ENCODE peak calls at places on chromosomes 5 and 9, in ten cellular contexts. F, L, Q, G, N, E, X, H, A and D are unnamed samples.

GRCh38 chr9:126690431-126691051 is 76.8 kb downstream of the LMX1B start:
- DNase-seq in X (no peak), H (peak), G (no peak), Q (no peak), F (no peak), E (no peak), L (no peak), N (peak), A (no peak), D (peak)

GRCh38 chr5:59358497-59358896 is 535.0 kb downstream of the PDE4D start:
- DNase-seq in L (no peak), A (no peak), Q (peak), F (no peak), G (no peak), H (peak), X (peak), E (no peak), N (no peak), D (no peak)

GRCh38 chr5:1472964-1473628 is 27.9 kb upstream of the SLC6A3 start:
- DNase-seq in H (no peak), A (no peak), E (no peak), N (no peak), F (no peak), X (no peak), G (no peak), Q (no peak), L (no peak), D (no peak)

GRCh38 chr9:82920154-82920553 is 142.8 kb downstream of the RASEF start:
- DNase-seq in H (no peak), F (no peak), L (no peak), X (no peak), A (no peak), G (no peak), Q (no peak), E (no peak), N (no peak), D (no peak)

GRCh38 chr9:82332018-82332773 is 343.6 kb downstream of the SPATA31D1 start:
- DNase-seq in X (peak), N (no peak), E (no peak), H (no peak), F (peak), G (no peak), A (no peak), L (no peak), Q (no peak), D (no peak)

GRCh38 chr9:15416880-15417279 is 5.8 kb upstream of the SNAPC3 start:
- DNase-seq in X (peak), L (peak), A (peak), H (peak), Q (no peak), E (no peak), F (no peak), N (peak), G (peak), D (peak)

GRCh38 chr5:5678909-5679308 is 256.4 kb downstream of the ICE1 start:
- DNase-seq in L (no peak), X (no peak), N (no peak), A (no peak), G (no peak), F (peak), E (no peak), H (no peak), Q (no peak), D (no peak)

GRCh38 chr5:154755361-154756202 is at the start of gene LARP1:
- DNase-seq in E (no peak), N (no peak), F (peak), Q (no peak), X (no peak), H (no peak), L (peak), A (no peak), G (peak), D (peak)

GRCh38 chr5:167442922-167443321 is 848.5 kb upstream of the WWC1 start:
- DNase-seq in A (no peak), H (no peak), X (peak), G (no peak), E (no peak), F (peak), L (no peak), N (no peak), Q (no peak), D (no peak)

GRCh38 chr9:18855636-18856035 is 177.4 kb downstream of the SAXO1 start:
- DNase-seq in E (no peak), N (no peak), G (no peak), H (no peak), A (no peak), F (no peak), L (no peak), X (no peak), Q (peak), D (no peak)

GRCh38 chr5:125348221-125348692 is 601.8 kb upstream of the ZNF608 start:
- DNase-seq in N (no peak), X (peak), E (no peak), L (no peak), H (no peak), A (peak), F (no peak), G (peak), Q (no peak), D (no peak)

GRCh38 chr9:122816163-122816867 is 12.1 kb downstream of the PDCL start:
- DNase-seq in A (no peak), X (peak), L (peak), Q (no peak), H (peak), G (peak), F (no peak), E (no peak), N (peak), D (no peak)

GRCh38 chr5:132257131-132258101 is at the start of gene PDLIM4:
- DNase-seq in F (no peak), A (no peak), G (no peak), Q (no peak), E (no peak), H (no peak), N (no peak), X (peak), L (peak), D (no peak)

GRCh38 chr5:177412603-177413233 is 3.4 kb upstream of the F12 start:
- DNase-seq in E (no peak), F (no peak), X (no peak), Q (no peak), L (no peak), A (no peak), N (no peak), H (no peak), G (no peak), D (no peak)

GRCh38 chr5:151186538-151186937 is 29.0 kb upstream of the ANXA6 start:
- DNase-seq in H (no peak), X (no peak), F (no peak), L (no peak), Q (no peak), G (no peak), N (no peak), E (no peak), A (no peak), D (no peak)

GRCh38 chr9:21777701-21778100 is 24.7 kb upstream of the MTAP start:
- DNase-seq in H (no peak), Q (no peak), F (peak), X (peak), A (no peak), G (no peak), E (no peak), L (no peak), N (no peak), D (no peak)

GRCh38 chr9:93007529-93008058 is 50.9 kb upstream of the SUSD3 start:
- DNase-seq in L (no peak), F (no peak), Q (no peak), H (no peak), E (no peak), X (no peak), N (no peak), A (no peak), G (no peak), D (no peak)

GRCh38 chr5:2739360-2740050 is 12.0 kb downstream of the IRX2 start:
- DNase-seq in E (no peak), Q (no peak), G (no peak), A (no peak), H (no peak), L (no peak), F (no peak), N (no peak), X (peak), D (no peak)

GRCh38 chr5:14036947-14037346 is 92.5 kb upstream of the DNAH5 start:
- DNase-seq in X (peak), A (no peak), Q (no peak), L (peak), E (no peak), N (no peak), F (no peak), H (no peak), G (no peak), D (no peak)

GRCh38 chr5:177483994-177484901 is 10.8 kb upstream of the DBN1 start:
- DNase-seq in X (peak), L (no peak), Q (no peak), E (no peak), G (no peak), N (no peak), H (no peak), F (no peak), A (no peak), D (no peak)

GRCh38 chr5:130222638-130223037 is 318.4 kb downstream of the CHSY3 start:
- DNase-seq in N (no peak), H (no peak), Q (peak), X (peak), F (no peak), E (no peak), A (no peak), G (no peak), L (peak), D (no peak)

GRCh38 chr9:116058421-116058820 is 95.2 kb upstream of the PAPPA start:
- DNase-seq in F (peak), L (no peak), N (no peak), H (no peak), A (no peak), Q (no peak), E (no peak), G (no peak), X (no peak), D (no peak)

GRCh38 chr9:80968611-80969010 is 720.7 kb downstream of the TLE1 start:
- DNase-seq in F (peak), N (no peak), X (peak), E (no peak), A (no peak), Q (no peak), H (no peak), L (no peak), G (no peak), D (no peak)

GRCh38 chr5:36374275-36374862 is 72.7 kb upstream of the RANBP3L start:
- DNase-seq in Q (no peak), H (no peak), X (peak), G (peak), L (no peak), A (no peak), E (no peak), F (peak), N (no peak), D (no peak)

GRCh38 chr9:35510745-35511428 is 21.0 kb downstream of the RUSC2 start:
- DNase-seq in F (peak), A (no peak), L (peak), Q (peak), H (no peak), X (peak), G (no peak), N (no peak), E (no peak), D (no peak)

GRCh38 chr5:58317808-58318207 is 142.1 kb downstream of the PLK2 start:
- DNase-seq in F (no peak), E (no peak), G (no peak), A (no peak), L (no peak), H (no peak), X (no peak), Q (no peak), N (no peak), D (no peak)